ENCODE peak calls at places on chromosomes 6 and 20, in four cellular contexts. W is A549, K is K562, J is GM12878. F is an unnamed sample.
A peak's percentile ranks its signal among the peaks of the same experiment; 100 is the strongest.

GRCh38 chr6:144559865-144560603 is 274.9 kb downstream of the UTRN start:
- DNase-seq in J (no peak), W (no peak), K (no peak), F (peak; percentile 35)

GRCh38 chr20:30488941-30489601 is 768.4 kb upstream of the DEFB115 start:
- DNase-seq in K (no peak), J (no peak), W (no peak), F (no peak)

GRCh38 chr20:33757046-33757445 is 25.2 kb downstream of the ZNF341 start:
- DNase-seq in J (no peak), K (no peak), W (no peak), F (no peak)

GRCh38 chr6:18429655-18430054 is 42.5 kb downstream of the RNF144B start:
- DNase-seq in K (no peak), W (no peak), J (no peak), F (no peak)

GRCh38 chr6:131368077-131368911 is 204.7 kb upstream of the ARG1 start:
- DNase-seq in W (no peak), J (peak; percentile 9), K (no peak), F (no peak)

GRCh38 chr6:86856937-86857563 is 80.3 kb upstream of the HTR1E start:
- DNase-seq in K (peak; percentile 10), J (no peak), W (peak; percentile 3), F (peak; percentile 33)

GRCh38 chr20:20663841-20664240 is 48.6 kb downstream of the RALGAPA2 start:
- DNase-seq in J (no peak), W (no peak), K (no peak), F (no peak)

GRCh38 chr20:17083738-17084137 is 143.1 kb upstream of the PCSK2 start:
- DNase-seq in K (no peak), J (no peak), W (no peak), F (peak; percentile 10)

GRCh38 chr6:158861686-158862381 is 42.7 kb upstream of the EZR start:
- DNase-seq in J (no peak), W (no peak), K (no peak), F (no peak)

GRCh38 chr6:135488023-135488422 is 9.5 kb downstream of the AHI1 start:
- DNase-seq in K (no peak), W (no peak), J (no peak), F (no peak)

GRCh38 chr6:18183736-18184135 is 28.5 kb downstream of the KDM1B start:
- DNase-seq in K (no peak), W (no peak), J (no peak), F (no peak)

GRCh38 chr6:1910621-1911407 is 301.1 kb downstream of the FOXC1 start:
- DNase-seq in K (no peak), W (no peak), J (no peak), F (no peak)

GRCh38 chr6:65448806-65449397 is 258.1 kb downstream of the EYS start:
- DNase-seq in W (no peak), K (no peak), J (no peak), F (no peak)

GRCh38 chr6:111912904-111913303 is 39.7 kb upstream of the FYN start:
- DNase-seq in W (no peak), J (no peak), K (no peak), F (no peak)

GRCh38 chr6:122995930-122996796 is at the start of gene CLVS2:
- DNase-seq in J (no peak), K (no peak), W (peak; percentile 3), F (no peak)

GRCh38 chr20:35305682-35306556 is 13.7 kb upstream of the FAM83C start:
- DNase-seq in J (no peak), W (peak; percentile 98), K (peak; percentile 69), F (peak; percentile 92)

GRCh38 chr6:29723666-29724588 is 693 bp downstream of the HLA-F start:
- DNase-seq in W (no peak), J (no peak), K (no peak), F (no peak)

DNA sequence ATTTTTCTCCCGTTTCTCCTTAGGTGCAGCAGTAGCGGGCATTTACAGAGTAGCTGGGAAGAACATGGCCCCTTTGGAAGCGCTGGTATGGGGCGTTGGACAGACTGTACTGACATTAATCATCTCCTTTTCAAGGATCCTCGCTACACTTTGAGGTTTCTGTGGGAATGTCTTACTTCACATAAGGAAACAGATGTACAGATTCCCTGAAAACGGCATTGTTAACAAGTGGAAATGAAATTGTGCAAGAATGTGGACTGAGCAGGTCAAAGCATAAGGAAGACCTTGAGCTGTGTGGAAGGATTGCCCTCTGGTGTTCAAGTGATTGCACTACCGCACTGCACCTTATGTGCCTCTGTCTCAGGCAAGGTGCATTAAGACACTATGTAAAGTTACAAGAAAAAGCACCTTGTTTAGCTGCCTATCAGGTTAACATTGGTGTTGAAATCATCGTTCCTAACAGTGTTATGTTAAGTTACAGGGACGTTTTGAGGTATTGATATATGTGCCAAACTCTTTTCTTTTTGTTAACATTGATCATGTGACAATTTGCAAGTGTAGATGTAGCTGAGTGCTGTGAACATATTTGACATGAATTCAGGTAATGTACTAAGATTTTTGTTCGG is 38.0 kb downstream of the TMEM170B start:
- DNase-seq in K (peak; percentile 71), W (peak; percentile 51), J (peak; percentile 74), F (peak; percentile 82)
- TF ChIP-seq CHD4 in K (no peak), W (no peak), J (no peak), F (no peak)

DNA sequence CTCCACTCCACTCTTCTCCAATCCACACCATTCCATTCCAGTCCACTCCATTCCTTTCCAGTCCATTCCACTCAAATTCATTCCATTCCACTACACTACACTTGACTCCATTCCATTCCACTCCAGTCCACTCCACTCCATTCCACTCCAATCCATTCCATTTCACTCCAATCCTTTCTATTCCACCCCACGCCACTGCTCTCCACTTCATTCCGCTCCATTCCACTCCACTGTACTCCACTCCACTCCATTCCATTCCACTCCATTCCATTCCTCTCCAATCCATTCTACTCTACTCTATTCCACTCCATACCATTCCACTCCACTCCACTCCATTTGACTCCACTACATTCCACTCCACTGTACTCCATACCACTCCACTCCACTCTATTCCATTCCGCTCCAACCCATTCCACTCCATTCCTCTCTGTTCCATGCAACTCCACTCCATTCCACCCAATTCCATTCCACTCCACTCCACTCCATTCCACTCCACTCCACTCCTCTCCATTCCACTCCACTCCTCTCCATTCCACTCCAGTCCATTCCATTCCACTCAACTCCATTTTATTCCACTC is 23.4 kb upstream of the DEFB125 start:
- DNase-seq in K (no peak), J (no peak), W (no peak), F (no peak)
- TF ChIP-seq CHD4 in K (no peak), J (no peak), W (no peak), F (no peak)

GRCh38 chr6:57257911-57258541 is 35.9 kb upstream of the RAB23 start:
- DNase-seq in J (no peak), W (no peak), K (no peak), F (no peak)
- TF ChIP-seq CHD4 in J (no peak), W (no peak), K (no peak), F (no peak)

GRCh38 chr6:82251942-82252341 is 4.4 kb upstream of the IBTK start:
- DNase-seq in W (peak; percentile 32), K (peak; percentile 30), J (no peak), F (peak; percentile 22)

GRCh38 chr6:82260890-82261732 is 13.6 kb upstream of the IBTK start:
- DNase-seq in K (no peak), W (no peak), J (no peak), F (no peak)

GRCh38 chr6:82259389-82259788 is 11.8 kb upstream of the IBTK start:
- DNase-seq in W (no peak), J (no peak), K (no peak), F (no peak)

GRCh38 chr6:82257088-82257774 is 9.7 kb upstream of the IBTK start:
- DNase-seq in J (no peak), K (no peak), W (no peak), F (no peak)
- TF ChIP-seq CHD4 in J (no peak), K (no peak), W (no peak), F (no peak)

GRCh38 chr6:43303751-43304331 is 4.8 kb downstream of the CRIP3 start:
- DNase-seq in W (no peak), J (no peak), K (no peak), F (no peak)
- TF ChIP-seq CHD4 in W (no peak), J (no peak), K (no peak), F (no peak)

GRCh38 chr20:36992802-36993334 is 41.4 kb upstream of the SAMHD1 start:
- DNase-seq in K (no peak), J (no peak), W (no peak), F (no peak)

GRCh38 chr20:36997121-36997520 is 45.6 kb upstream of the SAMHD1 start:
- DNase-seq in K (no peak), W (no peak), J (no peak), F (no peak)

DNA sequence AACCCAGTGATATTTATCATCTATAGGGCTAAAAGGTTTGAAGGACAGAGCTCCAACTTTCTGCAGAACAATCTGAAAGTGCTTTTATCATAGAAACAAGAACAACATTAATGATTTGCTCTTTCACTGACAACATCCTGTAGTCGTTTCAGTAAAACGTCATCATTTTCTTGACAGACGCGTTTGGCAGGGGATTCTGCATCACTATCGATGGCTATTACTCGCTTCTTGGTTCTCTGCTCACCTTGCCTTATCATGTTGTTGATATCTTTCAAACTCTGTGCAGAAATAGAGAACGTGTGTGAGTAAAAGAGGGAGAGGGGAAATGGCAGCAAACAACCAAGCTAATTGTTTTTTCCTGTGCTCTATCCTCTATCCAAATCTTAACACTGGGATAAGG is 47.1 kb upstream of the SAMHD1 start:
- DNase-seq in K (no peak), J (no peak), W (no peak), F (no peak)
- TF ChIP-seq CHD4 in K (no peak), J (no peak), W (no peak), F (no peak)

DNA sequence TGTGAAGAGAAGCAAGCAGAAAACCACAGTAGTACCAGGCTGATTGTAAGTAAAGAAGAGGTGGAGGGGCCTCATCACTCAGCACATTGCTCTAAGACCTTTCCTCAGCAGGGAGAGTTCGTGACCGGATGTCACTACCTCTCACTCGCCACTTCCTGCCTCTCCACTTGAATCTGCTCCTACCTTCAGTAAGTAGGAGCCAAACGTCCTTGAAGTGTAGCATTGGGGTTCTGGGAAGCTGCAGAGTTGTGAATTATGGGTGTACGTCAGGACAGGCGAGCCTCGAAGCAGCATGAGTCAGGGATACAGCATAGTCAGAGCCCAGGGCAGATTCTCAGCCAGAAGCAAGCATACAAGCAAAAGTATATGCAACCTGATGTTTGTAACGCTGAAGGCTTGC is 224.9 kb downstream of the PHACTR1 start:
- DNase-seq in K (no peak), J (no peak), W (no peak), F (no peak)
- TF ChIP-seq CHD4 in K (no peak), J (no peak), W (no peak), F (no peak)

GRCh38 chr6:23890543-23891227 is 235.3 kb upstream of the NRSN1 start:
- DNase-seq in K (no peak), J (no peak), W (no peak), F (no peak)
- TF ChIP-seq CHD4 in K (no peak), J (no peak), W (no peak), F (no peak)

DNA sequence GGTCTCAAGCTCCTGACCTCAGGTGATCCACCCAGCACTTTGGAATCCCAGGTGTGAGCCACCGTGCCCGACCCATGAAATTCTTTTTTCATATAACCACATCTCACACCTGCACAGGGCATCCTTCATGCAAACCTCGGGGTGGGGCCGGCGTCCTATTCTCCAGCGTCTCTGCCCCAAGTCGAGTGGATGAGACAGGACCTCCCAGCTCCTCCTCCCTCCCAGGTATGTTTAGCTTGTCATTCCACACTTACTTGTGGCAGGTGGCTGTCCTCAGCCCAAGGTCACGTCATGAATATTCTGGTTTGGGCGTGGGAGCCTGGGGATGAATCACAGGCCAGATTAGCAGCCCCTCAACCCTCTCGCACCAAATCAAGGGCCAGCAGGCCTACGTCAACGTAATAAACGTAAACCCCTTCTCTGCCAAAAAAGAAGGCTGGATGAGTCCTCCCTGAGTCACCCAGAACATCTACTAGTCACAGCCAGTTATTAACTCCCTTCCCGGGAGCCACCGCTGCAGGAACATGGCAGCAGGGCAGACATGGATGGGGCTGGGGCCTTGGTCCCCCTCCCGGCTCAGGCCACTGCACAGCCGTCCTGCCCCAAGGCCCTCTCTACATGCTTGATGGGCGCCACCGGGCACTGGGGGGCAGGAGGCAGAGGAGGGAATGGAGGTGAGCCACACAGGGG is 91.7 kb downstream of the YTHDF1 start:
- DNase-seq in J (no peak), K (no peak), W (no peak), F (no peak)
- TF ChIP-seq CHD4 in J (no peak), K (no peak), W (no peak), F (no peak)

F was measured in HepG2.